ENCODE peak calls at places on chromosomes 1 and 21, in eight cellular contexts. One of them, this sample, is unnamed.
A peak's percentile ranks its signal among the peaks of the same experiment; 100 is the strongest.

GRCh38 chr1:53412285-53413174 is 46.7 kb upstream of the DMRTB1 start:
- ATAC-seq in heart left ventricle: no peak
- ATAC-seq in aorta: no peak
- ATAC-seq in upper lobe of left lung: no peak
- ATAC-seq in activated CD8-positive, alpha-beta memory T cell treated with anti-CD3 and anti-CD28 coated beads, Interleukin-2, amount 10 ng/mL, durations not matched to agents 7 days and 5 days: no peak
- ATAC-seq in HCT116: no peak
- ATAC-seq in Right ventricle myocardium superior: no peak
- ATAC-seq in heart right ventricle: no peak
- ATAC-seq in this sample: no peak

GRCh38 chr1:7669559-7670208 is 101.4 kb upstream of the VAMP3 start:
- ATAC-seq in aorta: peak; percentile 61
- ATAC-seq in Right ventricle myocardium superior: peak; percentile 65
- ATAC-seq in heart right ventricle: peak; percentile 67
- ATAC-seq in upper lobe of left lung: peak; percentile 68
- ATAC-seq in heart left ventricle: peak; percentile 65
- ATAC-seq in HCT116: peak; percentile 76
- ATAC-seq in activated CD8-positive, alpha-beta memory T cell treated with anti-CD3 and anti-CD28 coated beads, Interleukin-2, amount 10 ng/mL, durations not matched to agents 7 days and 5 days: peak; percentile 79
- ATAC-seq in this sample: peak; percentile 43

GRCh38 chr1:157000686-157001085 is 44.9 kb downstream of the ARHGEF11 start:
- ATAC-seq in Right ventricle myocardium superior: no peak
- ATAC-seq in aorta: no peak
- ATAC-seq in upper lobe of left lung: no peak
- ATAC-seq in HCT116: peak; percentile 36
- ATAC-seq in activated CD8-positive, alpha-beta memory T cell treated with anti-CD3 and anti-CD28 coated beads, Interleukin-2, amount 10 ng/mL, durations not matched to agents 7 days and 5 days: no peak
- ATAC-seq in heart right ventricle: no peak
- ATAC-seq in heart left ventricle: no peak
- ATAC-seq in this sample: peak; percentile 85

GRCh38 chr1:116806671-116807070 is 52.4 kb downstream of the CD2 start:
- ATAC-seq in upper lobe of left lung: no peak
- ATAC-seq in heart right ventricle: no peak
- ATAC-seq in heart left ventricle: no peak
- ATAC-seq in activated CD8-positive, alpha-beta memory T cell treated with anti-CD3 and anti-CD28 coated beads, Interleukin-2, amount 10 ng/mL, durations not matched to agents 7 days and 5 days: peak; percentile 1
- ATAC-seq in aorta: no peak
- ATAC-seq in Right ventricle myocardium superior: no peak
- ATAC-seq in HCT116: no peak
- ATAC-seq in this sample: no peak

GRCh38 chr1:96538001-96538649 is 183.5 kb upstream of the PTBP2 start:
- ATAC-seq in HCT116: peak; percentile 55
- ATAC-seq in aorta: peak; percentile 74
- ATAC-seq in upper lobe of left lung: peak; percentile 83
- ATAC-seq in activated CD8-positive, alpha-beta memory T cell treated with anti-CD3 and anti-CD28 coated beads, Interleukin-2, amount 10 ng/mL, durations not matched to agents 7 days and 5 days: no peak
- ATAC-seq in heart right ventricle: peak; percentile 94
- ATAC-seq in heart left ventricle: peak; percentile 97
- ATAC-seq in Right ventricle myocardium superior: peak; percentile 91
- ATAC-seq in this sample: no peak

GRCh38 chr1:94772840-94773239 is 47.3 kb upstream of the SLC44A3 start:
- ATAC-seq in heart right ventricle: no peak
- ATAC-seq in Right ventricle myocardium superior: no peak
- ATAC-seq in aorta: no peak
- ATAC-seq in activated CD8-positive, alpha-beta memory T cell treated with anti-CD3 and anti-CD28 coated beads, Interleukin-2, amount 10 ng/mL, durations not matched to agents 7 days and 5 days: no peak
- ATAC-seq in HCT116: no peak
- ATAC-seq in upper lobe of left lung: no peak
- ATAC-seq in heart left ventricle: no peak
- ATAC-seq in this sample: no peak

GRCh38 chr1:8004803-8005573 is 21.1 kb downstream of the ERRFI1 start:
- ATAC-seq in heart right ventricle: peak; percentile 88
- ATAC-seq in HCT116: peak; percentile 59
- ATAC-seq in activated CD8-positive, alpha-beta memory T cell treated with anti-CD3 and anti-CD28 coated beads, Interleukin-2, amount 10 ng/mL, durations not matched to agents 7 days and 5 days: no peak
- ATAC-seq in upper lobe of left lung: peak; percentile 94
- ATAC-seq in aorta: peak; percentile 95
- ATAC-seq in Right ventricle myocardium superior: peak; percentile 93
- ATAC-seq in heart left ventricle: peak; percentile 91
- ATAC-seq in this sample: peak; percentile 91

GRCh38 chr1:83769594-83770321 is 229.2 kb downstream of the TTLL7 start:
- ATAC-seq in activated CD8-positive, alpha-beta memory T cell treated with anti-CD3 and anti-CD28 coated beads, Interleukin-2, amount 10 ng/mL, durations not matched to agents 7 days and 5 days: no peak
- ATAC-seq in heart right ventricle: no peak
- ATAC-seq in Right ventricle myocardium superior: no peak
- ATAC-seq in heart left ventricle: no peak
- ATAC-seq in HCT116: no peak
- ATAC-seq in upper lobe of left lung: no peak
- ATAC-seq in aorta: no peak
- ATAC-seq in this sample: no peak

GRCh38 chr1:42945171-42945570 is 13.5 kb downstream of the SLC2A1 start:
- ATAC-seq in heart left ventricle: no peak
- ATAC-seq in activated CD8-positive, alpha-beta memory T cell treated with anti-CD3 and anti-CD28 coated beads, Interleukin-2, amount 10 ng/mL, durations not matched to agents 7 days and 5 days: peak; percentile 65
- ATAC-seq in HCT116: no peak
- ATAC-seq in upper lobe of left lung: no peak
- ATAC-seq in heart right ventricle: no peak
- ATAC-seq in Right ventricle myocardium superior: no peak
- ATAC-seq in aorta: no peak
- ATAC-seq in this sample: no peak

GRCh38 chr21:44893278-44893556 is 19.7 kb upstream of the PTTG1IP start:
- ATAC-seq in HCT116: no peak
- ATAC-seq in Right ventricle myocardium superior: no peak
- ATAC-seq in aorta: no peak
- ATAC-seq in heart right ventricle: no peak
- ATAC-seq in heart left ventricle: no peak
- ATAC-seq in upper lobe of left lung: no peak
- ATAC-seq in activated CD8-positive, alpha-beta memory T cell treated with anti-CD3 and anti-CD28 coated beads, Interleukin-2, amount 10 ng/mL, durations not matched to agents 7 days and 5 days: no peak
- ATAC-seq in this sample: no peak

This sample was measured in esophagus mucosa.